ENCODE peak calls at places on chromosome X, in six cellular contexts. W, A, I, F, N and K are unnamed samples.

GRCh38 chrX:135484636-135485289 is 35.7 kb upstream of the INTS6L start:
- DNase-seq in A (no peak), W (peak; percentile 24), F (peak; percentile 31), I (peak; percentile 32), N (peak; percentile 47), K (peak; percentile 3)

GRCh38 chrX:120238947-120239346 is 11.7 kb upstream of the ZBTB33 start:
- DNase-seq in A (no peak), I (no peak), N (no peak), F (no peak), W (no peak), K (no peak)

GRCh38 chrX:45191383-45191782 is 9.3 kb downstream of the DIPK2B start:
- DNase-seq in W (no peak), I (no peak), A (no peak), F (no peak), N (peak; percentile 3), K (no peak)

GRCh38 chrX:132171478-132171877 is 43.7 kb upstream of the FRMD7 start:
- DNase-seq in A (no peak), W (no peak), I (peak; percentile 11), F (no peak), N (peak; percentile 1), K (no peak)

GRCh38 chrX:103774070-103774642 is 2.5 kb upstream of the PLP1 start:
- DNase-seq in I (peak; percentile 42), F (peak; percentile 10), N (peak; percentile 3), W (peak; percentile 37), A (no peak), K (no peak)

GRCh38 chrX:13029831-13030771 is 14.3 kb downstream of the FAM9C start:
- DNase-seq in N (peak; percentile 37), A (no peak), W (no peak), I (peak; percentile 77), F (no peak), K (no peak)

GRCh38 chrX:115952417-115953092 is 218.0 kb upstream of the AGTR2 start:
- DNase-seq in I (no peak), W (no peak), A (no peak), N (no peak), F (no peak), K (no peak)

GRCh38 chrX:11724122-11725017 is 33.7 kb upstream of the MSL3 start:
- DNase-seq in F (peak; percentile 1), W (peak; percentile 19), I (peak; percentile 30), N (peak; percentile 53), A (no peak), K (no peak)

GRCh38 chrX:9785944-9786741 is at the start of gene SHROOM2:
- DNase-seq in I (no peak), F (no peak), N (no peak), A (no peak), W (no peak), K (no peak)

GRCh38 chrX:103999234-103999633 is 14.3 kb downstream of the H2BW1 start:
- DNase-seq in I (no peak), N (peak; percentile 29), A (no peak), W (no peak), F (no peak), K (no peak)

GRCh38 chrX:140467211-140467610 is 37.7 kb downstream of the SOX3 start:
- DNase-seq in N (no peak), W (no peak), I (no peak), F (no peak), A (no peak), K (no peak)

GRCh38 chrX:38806875-38807601 is 5.8 kb downstream of the MID1IP1 start:
- DNase-seq in N (no peak), F (no peak), A (no peak), I (no peak), W (no peak), K (no peak)

GRCh38 chrX:30593435-30594200 is 16.1 kb upstream of the TASL start:
- DNase-seq in N (peak; percentile 73), F (no peak), W (no peak), I (no peak), A (no peak), K (no peak)

GRCh38 chrX:70079297-70079696 is 17.0 kb downstream of the OTUD6A start:
- DNase-seq in I (no peak), A (no peak), F (no peak), N (no peak), W (no peak), K (no peak)

GRCh38 chrX:125532411-125533089 is 212.9 kb downstream of the TEX13C start:
- DNase-seq in I (no peak), A (no peak), W (no peak), N (no peak), F (no peak), K (no peak)

GRCh38 chrX:29890004-29890403 is 325.4 kb upstream of the MAGEB2 start:
- DNase-seq in I (no peak), A (no peak), F (no peak), N (no peak), W (no peak), K (no peak)

GRCh38 chrX:47148946-47149345 is 3.9 kb downstream of the RBM10 start:
- DNase-seq in A (no peak), I (no peak), N (no peak), W (no peak), F (no peak), K (no peak)

GRCh38 chrX:48794993-48795501 is 6.8 kb upstream of the HDAC6 start:
- DNase-seq in F (peak; percentile 21), W (peak; percentile 46), N (no peak), A (no peak), I (peak; percentile 38), K (peak; percentile 10)
- H3K4me3 ChIP-seq in F (no peak overlapping the region), W (no peak overlapping the region), N (no peak overlapping the region), A (no peak overlapping the region), I (no peak overlapping the region), K (no peak overlapping the region)

DNA sequence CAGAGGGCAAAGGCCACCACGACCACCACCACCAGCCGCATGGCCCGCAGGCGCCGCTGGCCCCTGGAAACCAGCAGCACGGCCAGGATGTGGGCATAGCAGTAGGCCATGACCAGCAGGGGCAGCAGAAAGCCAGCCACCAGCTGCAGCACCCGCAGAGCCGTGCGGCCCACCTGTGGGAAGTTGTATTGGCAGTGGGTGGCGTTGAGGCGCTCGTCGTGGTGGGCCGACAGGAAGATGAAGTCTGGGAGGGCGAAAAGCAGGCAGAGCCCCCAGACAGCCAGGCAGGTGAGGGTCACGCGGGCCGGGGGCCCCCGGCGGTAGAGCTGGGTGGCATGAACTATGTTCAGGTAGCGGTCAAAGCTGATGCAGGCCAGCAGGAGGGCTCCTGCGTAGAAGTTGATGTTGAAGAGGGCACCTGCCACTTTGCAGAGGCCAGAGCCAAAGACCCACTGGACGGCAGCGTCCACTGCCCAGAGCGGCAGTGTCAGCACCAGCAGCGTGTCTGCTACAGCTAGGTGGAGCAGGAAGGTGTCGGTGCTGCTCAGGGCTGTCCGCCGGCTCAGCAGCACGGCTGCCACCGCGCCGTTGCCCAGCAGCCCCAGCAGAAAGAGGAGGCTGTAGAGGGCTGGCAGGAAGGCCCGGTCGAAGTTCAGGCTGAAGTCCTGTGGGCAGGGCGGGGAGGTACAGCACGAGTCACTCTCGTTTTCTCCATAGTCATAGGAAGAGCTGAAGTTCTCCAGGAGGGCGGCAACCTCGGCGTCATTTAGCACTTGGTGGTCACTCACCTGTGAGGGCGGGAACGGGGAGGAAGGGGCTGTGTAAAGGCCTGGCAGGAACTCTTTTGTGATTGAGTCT is 1.4 kb downstream of the CXCR3 start:
- DNase-seq in I (no peak), A (no peak), F (no peak), N (no peak), W (no peak), K (no peak)
- H3K4me3 ChIP-seq in I (no peak overlapping the region), A (no peak overlapping the region), F (no peak overlapping the region), N (peak overlapping the region; percentile 63), W (no peak overlapping the region), K (no peak overlapping the region)

GRCh38 chrX:3166670-3167455 is 125.6 kb downstream of the ARSF start:
- DNase-seq in N (no peak), W (no peak), I (no peak), A (no peak), F (no peak), K (no peak)
- H3K4me3 ChIP-seq in N (no peak overlapping the region), W (no peak overlapping the region), I (no peak overlapping the region), A (no peak overlapping the region), F (no peak overlapping the region), K (no peak overlapping the region)

GRCh38 chrX:40542972-40543371 is 37.8 kb upstream of the ATP6AP2 start:
- DNase-seq in N (no peak), A (no peak), F (no peak), I (no peak), W (no peak), K (no peak)

GRCh38 chrX:40537310-40537709 is 43.5 kb upstream of the ATP6AP2 start:
- DNase-seq in A (no peak), W (no peak), N (no peak), F (no peak), I (no peak), K (no peak)

GRCh38 chrX:40542208-40542607 is 38.6 kb upstream of the ATP6AP2 start:
- DNase-seq in I (no peak), A (no peak), F (no peak), W (no peak), N (no peak), K (no peak)

GRCh38 chrX:40538391-40538790 is 42.4 kb upstream of the ATP6AP2 start:
- DNase-seq in F (no peak), W (no peak), I (no peak), A (no peak), N (no peak), K (no peak)

GRCh38 chrX:40539214-40540142 is 41.3 kb upstream of the ATP6AP2 start:
- DNase-seq in F (peak; percentile 40), A (no peak), N (peak; percentile 91), I (no peak), W (peak; percentile 68), K (peak; percentile 29)
- H3K4me3 ChIP-seq in F (no peak overlapping the region), A (no peak overlapping the region), N (no peak overlapping the region), I (no peak overlapping the region), W (no peak overlapping the region), K (no peak overlapping the region)

GRCh38 chrX:130261494-130261893 is 7.2 kb downstream of the ZNF280C start:
- DNase-seq in W (no peak), A (no peak), N (no peak), F (no peak), I (no peak), K (no peak)

GRCh38 chrX:130263016-130263415 is 5.7 kb downstream of the ZNF280C start:
- DNase-seq in A (no peak), I (peak; percentile 1), W (peak; percentile 20), N (no peak), F (no peak), K (no peak)

GRCh38 chrX:130264573-130264972 is 4.1 kb downstream of the ZNF280C start:
- DNase-seq in A (no peak), W (no peak), N (peak; percentile 19), F (no peak), I (peak; percentile 1), K (no peak)

DNA sequence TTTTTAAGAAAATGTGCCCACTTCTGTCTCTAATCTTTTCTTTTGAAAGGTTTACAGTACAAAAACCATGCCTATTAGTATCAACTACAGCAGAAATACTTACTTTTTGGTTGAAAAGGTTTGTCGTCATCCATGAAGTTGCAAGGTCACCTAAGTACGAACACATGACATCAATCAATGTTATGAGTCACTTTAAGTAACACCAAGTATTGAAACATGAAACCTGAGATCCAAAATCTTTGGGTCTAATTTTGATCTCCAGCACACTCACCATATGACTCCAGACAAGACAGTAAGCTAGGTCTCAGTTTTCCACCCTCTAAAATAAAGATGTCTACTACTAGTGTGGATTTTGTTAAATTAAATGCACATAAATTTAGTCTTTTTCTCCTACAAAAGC is 8.4 kb downstream of the ZNF280C start:
- DNase-seq in F (peak; percentile 3), W (peak; percentile 12), I (no peak), A (no peak), N (no peak), K (no peak)
- H3K4me3 ChIP-seq in F (no peak overlapping the region), W (no peak overlapping the region), I (no peak overlapping the region), A (no peak overlapping the region), N (no peak overlapping the region), K (no peak overlapping the region)

GRCh38 chrX:118974088-118974907 is at the start of gene LONRF3:
- DNase-seq in W (peak; percentile 42), F (no peak), N (no peak), A (peak; percentile 86), I (peak; percentile 60), K (no peak)
- H3K4me3 ChIP-seq in W (no peak within 1 kb of the TSS), F (no peak within 1 kb of the TSS), N (no peak within 1 kb of the TSS), A (peak within 1 kb of the TSS; percentile 78), I (peak within 1 kb of the TSS; percentile 76), K (no peak within 1 kb of the TSS)